ENCODE peak calls at places on chromosome 1, in eight cellular contexts. K is effector memory CD8-positive, alpha-beta T cell; W is right atrium auricular region; U is ELR; Q is activated CD4-positive, alpha-beta T cell treated with anti-CD3 and anti-CD28 coated beads, Interleukin-2, amount 50 U/mL, for 1 hour; P is fibroblast of pulmonary artery; B is AML-193; J is aorta. Z is an unnamed sample.

GRCh38 chr1:85330206-85330605 is 53.8 kb upstream of the BCL10 start:
- DNase-seq in K (no peak), W (no peak), U (peak), Q (no peak), P (peak), B (no peak), J (no peak), Z (no peak)

GRCh38 chr1:30822966-30823581 is 65.5 kb upstream of the LAPTM5 start:
- DNase-seq in K (no peak), W (no peak), U (no peak), Q (no peak), P (peak), B (peak), J (no peak), Z (no peak)

GRCh38 chr1:57072775-57073174 is 107.0 kb upstream of the C8B start:
- DNase-seq in K (no peak), W (no peak), U (peak), Q (no peak), P (no peak), B (no peak), J (no peak), Z (no peak)

GRCh38 chr1:214979191-214979590 is 103.3 kb upstream of the KCNK2 start:
- DNase-seq in K (no peak), W (no peak), U (no peak), Q (no peak), P (no peak), B (no peak), J (no peak), Z (no peak)

GRCh38 chr1:205554016-205554811 is 49.7 kb downstream of the CDK18 start:
- DNase-seq in K (no peak), W (no peak), U (no peak), Q (no peak), P (no peak), B (no peak), J (no peak), Z (no peak)

GRCh38 chr1:47752048-47752451 is 245.1 kb downstream of the TRABD2B start:
- DNase-seq in K (no peak), W (peak), U (no peak), Q (no peak), P (no peak), B (no peak), J (peak), Z (no peak)

GRCh38 chr1:193114485-193115095 is 7.2 kb upstream of the CDC73 start:
- DNase-seq in K (no peak), W (no peak), U (no peak), Q (no peak), P (no peak), B (no peak), J (no peak), Z (no peak)

GRCh38 chr1:245822997-245823396 is 668.2 kb downstream of the KIF26B start:
- DNase-seq in K (no peak), W (no peak), U (peak), Q (no peak), P (peak), B (no peak), J (no peak), Z (peak)

GRCh38 chr1:36239941-36240637 is 15.8 kb downstream of the THRAP3 start:
- DNase-seq in K (no peak), W (peak), U (no peak), Q (no peak), P (peak), B (no peak), J (no peak), Z (no peak)

GRCh38 chr1:78651247-78651646 is 1.6 kb downstream of the IFI44 start:
- DNase-seq in K (no peak), W (no peak), U (peak), Q (no peak), P (peak), B (peak), J (no peak), Z (no peak)

Z was measured in osteocyte.